ENCODE peak calls at places on chromosomes 2 and 18, in five cellular contexts. F, B, M, D and P are unnamed samples.

GRCh38 chr18:21194871-21195771 is 46.9 kb upstream of the GREB1L start:
- DNase-seq in F (no peak), B (no peak), M (peak), D (no peak), P (no peak)

GRCh38 chr2:164542584-164543021 is 78.7 kb downstream of the GRB14 start:
- DNase-seq in F (no peak), B (no peak), M (no peak), D (no peak), P (no peak)

GRCh38 chr2:26623541-26624497 is 17.3 kb downstream of the CIB4 start:
- DNase-seq in F (no peak), B (no peak), M (no peak), D (no peak), P (no peak)

GRCh38 chr2:169091761-169092523 is 22.6 kb downstream of the DHRS9 start:
- DNase-seq in F (no peak), B (no peak), M (no peak), D (no peak), P (no peak)

GRCh38 chr2:152558174-152559091 is 158.8 kb downstream of the PRPF40A start:
- DNase-seq in F (no peak), B (no peak), M (no peak), D (no peak), P (no peak)

GRCh38 chr2:108023776-108024175 is 37.5 kb downstream of the SLC5A7 start:
- DNase-seq in F (no peak), B (no peak), M (no peak), D (no peak), P (no peak)

GRCh38 chr2:165573534-165574461 is 104.3 kb downstream of the CSRNP3 start:
- DNase-seq in F (peak), B (no peak), M (no peak), D (peak), P (peak)

GRCh38 chr2:187429989-187430388 is 18.1 kb downstream of the CALCRL start:
- DNase-seq in F (no peak), B (no peak), M (no peak), D (no peak), P (no peak)

GRCh38 chr2:227450921-227451654 is 20.9 kb upstream of the AGFG1 start:
- DNase-seq in F (no peak), B (no peak), M (no peak), D (peak), P (no peak)

GRCh38 chr2:53460347-53460746 is 307.3 kb upstream of the CHAC2 start:
- DNase-seq in F (no peak), B (no peak), M (no peak), D (no peak), P (no peak)

GRCh38 chr2:8565399-8566154 is 116.3 kb upstream of the ID2 start:
- DNase-seq in F (no peak), B (no peak), M (no peak), D (peak), P (no peak)

GRCh38 chr18:46068763-46069162 is 3.3 kb downstream of the PSTPIP2 start:
- DNase-seq in F (no peak), B (no peak), M (no peak), D (peak), P (no peak)

GRCh38 chr2:219369447-219369861 is 18.3 kb downstream of the DNPEP start:
- DNase-seq in F (no peak), B (no peak), M (no peak), D (peak), P (no peak)

GRCh38 chr2:150911766-150912280 is 349.8 kb downstream of the RBM43 start:
- DNase-seq in F (no peak), B (no peak), M (peak), D (peak), P (no peak)

GRCh38 chr2:192286093-192286701 is 91.5 kb upstream of the TMEFF2 start:
- DNase-seq in F (peak), B (no peak), M (peak), D (no peak), P (no peak)

GRCh38 chr2:228556707-228557106 is 375.2 kb upstream of the SPHKAP start:
- DNase-seq in F (no peak), B (no peak), M (no peak), D (no peak), P (no peak)

GRCh38 chr18:50666536-50666935 is 106.6 kb downstream of the MAPK4 start:
- DNase-seq in F (no peak), B (no peak), M (no peak), D (no peak), P (no peak)

GRCh38 chr2:61328707-61329251 is 142.1 kb downstream of the USP34 start:
- DNase-seq in F (no peak), B (no peak), M (peak), D (no peak), P (no peak)

GRCh38 chr2:241797441-241798080 is 11.4 kb upstream of the NEU4 start:
- DNase-seq in F (peak), B (no peak), M (no peak), D (no peak), P (peak)

GRCh38 chr2:240644171-240644651 is 18.9 kb downstream of the GPR35 start:
- DNase-seq in F (no peak), B (no peak), M (no peak), D (no peak), P (no peak)

GRCh38 chr2:198374375-198375072 is 570.1 kb downstream of the PLCL1 start:
- DNase-seq in F (peak), B (no peak), M (peak), D (no peak), P (peak)

GRCh38 chr2:65357095-65357958 is 75.1 kb downstream of the SPRED2 start:
- DNase-seq in F (no peak), B (no peak), M (no peak), D (no peak), P (no peak)

GRCh38 chr2:797993-798392 is 120.8 kb upstream of the TMEM18 start:
- DNase-seq in F (no peak), B (no peak), M (no peak), D (no peak), P (no peak)

GRCh38 chr18:78528437-78529228 is 451.0 kb upstream of the SALL3 start:
- DNase-seq in F (no peak), B (no peak), M (no peak), D (no peak), P (no peak)